ENCODE peak calls at places on chromosome 9, in ten cellular contexts. U is thoracic aorta; F is Karpas-422; P is CD4-positive, alpha-beta T cell; G is A673; S is Panc1; Q is sigmoid colon; L is RWPE1; M is SK-N-SH; B is stomach. J is an unnamed sample.

GRCh38 chr9:80285325-80285724 is 713.6 kb downstream of the TLE4 start:
- DNase-seq in P (no peak), U (no peak), Q (no peak), B (no peak), F (no peak), G (peak), S (no peak), L (peak), M (peak), J (no peak)

GRCh38 chr9:129569506-129570449 is 51.1 kb downstream of the C9orf50 start:
- DNase-seq in M (peak), P (no peak), F (peak), S (no peak), Q (no peak), B (peak), U (no peak), G (peak), L (no peak), J (no peak)

GRCh38 chr9:101737705-101738565 is 512 bp downstream of the GRIN3A start:
- DNase-seq in P (no peak), U (no peak), L (peak), M (peak), G (peak), F (no peak), Q (no peak), S (no peak), B (no peak), J (no peak)

GRCh38 chr9:95102001-95102433 is 215.5 kb downstream of the FANCC start:
- DNase-seq in G (no peak), Q (no peak), U (no peak), B (no peak), M (no peak), L (peak), P (no peak), F (no peak), S (no peak), J (peak)

GRCh38 chr9:75132244-75132643 is 43.9 kb downstream of the OSTF1 start:
- DNase-seq in B (no peak), S (no peak), M (no peak), F (no peak), G (no peak), Q (no peak), L (no peak), P (no peak), U (no peak), J (no peak)

GRCh38 chr9:74742792-74743389 is 144.8 kb downstream of the TRPM6 start:
- DNase-seq in P (no peak), S (no peak), M (peak), L (peak), B (no peak), U (no peak), G (peak), Q (no peak), F (peak), J (no peak)

GRCh38 chr9:98951967-98952366 is 8.3 kb downstream of the COL15A1 start:
- DNase-seq in G (no peak), U (no peak), M (no peak), B (no peak), F (no peak), L (no peak), P (no peak), S (no peak), Q (no peak), J (no peak)

GRCh38 chr9:97861148-97861475 is 8.1 kb downstream of the FOXE1 start:
- DNase-seq in G (no peak), P (no peak), M (no peak), B (no peak), S (no peak), Q (no peak), U (no peak), F (no peak), L (no peak), J (no peak)

GRCh38 chr9:94870793-94871558 is 144.5 kb downstream of the AOPEP start:
- DNase-seq in F (no peak), P (peak), M (no peak), B (no peak), L (peak), G (no peak), S (no peak), Q (no peak), U (no peak), J (no peak)

GRCh38 chr9:83011611-83012010 is 51.3 kb downstream of the RASEF start:
- DNase-seq in P (no peak), B (no peak), S (no peak), M (no peak), G (no peak), F (peak), Q (no peak), U (no peak), L (no peak), J (no peak)

GRCh38 chr9:127123239-127123935 is 952 bp upstream of the ANGPTL2 start:
- DNase-seq in Q (peak), M (no peak), G (no peak), S (no peak), U (no peak), L (no peak), F (no peak), B (peak), P (no peak), J (no peak)

GRCh38 chr9:132163457-132163875 is 1.6 kb downstream of the NTNG2 start:
- DNase-seq in L (no peak), U (no peak), S (no peak), M (peak), F (no peak), B (no peak), P (no peak), Q (no peak), G (no peak), J (no peak)

GRCh38 chr9:132192728-132193127 is 30.9 kb downstream of the NTNG2 start:
- DNase-seq in Q (no peak), B (no peak), F (no peak), L (no peak), G (no peak), M (no peak), P (no peak), S (no peak), U (no peak), J (peak)

GRCh38 chr9:93549636-93550035 is 26.7 kb upstream of the PHF2 start:
- DNase-seq in G (no peak), U (no peak), M (no peak), P (no peak), L (no peak), Q (no peak), S (no peak), B (no peak), F (no peak), J (no peak)

GRCh38 chr9:2418619-2419018 is 203.0 kb upstream of the VLDLR start:
- DNase-seq in U (no peak), S (no peak), M (no peak), Q (no peak), B (no peak), G (peak), L (no peak), F (no peak), P (no peak), J (no peak)

GRCh38 chr9:90830977-90831376 is 29.4 kb downstream of the SYK start:
- DNase-seq in F (peak), Q (no peak), L (no peak), P (no peak), G (no peak), M (no peak), B (no peak), U (no peak), S (no peak), J (no peak)

GRCh38 chr9:4491621-4491975 is 1.3 kb downstream of the SLC1A1 start:
- DNase-seq in U (no peak), G (no peak), B (peak), P (no peak), L (no peak), M (no peak), S (no peak), Q (no peak), F (no peak), J (no peak)

GRCh38 chr9:70406446-70406862 is 8.0 kb downstream of the KLF9 start:
- DNase-seq in F (no peak), M (no peak), P (no peak), B (no peak), G (no peak), U (no peak), Q (peak), L (no peak), S (no peak), J (peak)

GRCh38 chr9:133880136-133880535 is 112.0 kb downstream of the VAV2 start:
- DNase-seq in M (no peak), G (no peak), B (no peak), P (no peak), S (no peak), L (no peak), Q (no peak), F (no peak), U (no peak), J (no peak)

GRCh38 chr9:15612962-15613361 is 60.1 kb downstream of the CCDC171 start:
- DNase-seq in U (no peak), B (no peak), G (no peak), S (no peak), L (no peak), F (no peak), M (no peak), P (no peak), Q (no peak), J (no peak)

GRCh38 chr9:91253488-91253887 is 108.2 kb downstream of the AUH start:
- DNase-seq in F (peak), G (no peak), B (no peak), P (no peak), M (no peak), L (peak), U (no peak), Q (no peak), S (no peak), J (no peak)

GRCh38 chr9:129602598-129603415 is 18.1 kb downstream of the C9orf50 start:
- DNase-seq in F (no peak), L (no peak), M (no peak), Q (no peak), P (no peak), G (peak), U (no peak), B (no peak), S (no peak), J (no peak)

GRCh38 chr9:84397822-84398221 is 57.3 kb upstream of the SLC28A3 start:
- DNase-seq in U (no peak), L (peak), G (peak), Q (no peak), P (no peak), B (no peak), S (no peak), F (peak), M (no peak), J (no peak)

GRCh38 chr9:135701067-135701967 is 668 bp upstream of the KCNT1 start:
- DNase-seq in S (no peak), G (no peak), U (no peak), B (no peak), Q (no peak), L (no peak), P (no peak), F (no peak), M (peak), J (no peak)

GRCh38 chr9:75851917-75852316 is 38.6 kb upstream of the PCSK5 start:
- DNase-seq in Q (no peak), B (no peak), G (no peak), F (no peak), M (no peak), S (no peak), L (no peak), U (no peak), P (no peak), J (no peak)

GRCh38 chr9:112168197-112168596 is 6.9 kb downstream of the SUSD1 start:
- DNase-seq in U (no peak), B (no peak), G (no peak), F (peak), L (no peak), M (no peak), Q (no peak), S (no peak), P (no peak), J (no peak)

GRCh38 chr9:27352457-27353188 is 55.7 kb upstream of the EQTN start:
- DNase-seq in P (no peak), U (no peak), F (no peak), L (no peak), S (no peak), G (no peak), M (no peak), B (no peak), Q (no peak), J (no peak)

GRCh38 chr9:34590376-34591090 is 1.0 kb upstream of the CNTFR start:
- DNase-seq in U (no peak), P (no peak), B (no peak), M (no peak), G (peak), Q (peak), F (no peak), L (no peak), S (no peak), J (no peak)

GRCh38 chr9:17906204-17906840 is 327.5 kb downstream of the SH3GL2 start:
- DNase-seq in U (peak), M (peak), S (no peak), P (no peak), F (no peak), L (no peak), Q (peak), G (no peak), B (peak), J (no peak)

GRCh38 chr9:94623253-94623652 is 16.1 kb downstream of the FBP1 start:
- DNase-seq in S (no peak), F (peak), B (peak), P (no peak), M (peak), Q (no peak), L (peak), G (peak), U (no peak), J (no peak)

GRCh38 chr9:1100945-1101344 is 50.8 kb downstream of the DMRT2 start:
- DNase-seq in G (peak), F (peak), S (no peak), U (no peak), L (no peak), P (no peak), M (peak), Q (no peak), B (peak), J (no peak)

GRCh38 chr9:129412814-129413536 is 207.9 kb downstream of the C9orf50 start:
- DNase-seq in M (peak), U (peak), G (peak), P (peak), B (peak), S (peak), F (no peak), L (no peak), Q (peak), J (peak)

GRCh38 chr9:121324755-121325154 is 45.3 kb downstream of the STOM start:
- DNase-seq in B (no peak), G (no peak), Q (no peak), U (no peak), M (no peak), L (no peak), P (no peak), F (no peak), S (no peak), J (no peak)

GRCh38 chr9:121326924-121327613 is 43.0 kb downstream of the STOM start:
- DNase-seq in M (no peak), B (no peak), S (no peak), Q (peak), G (no peak), P (no peak), U (no peak), F (no peak), L (no peak), J (no peak)

GRCh38 chr9:121325387-121325786 is 44.7 kb downstream of the STOM start:
- DNase-seq in B (no peak), G (no peak), U (no peak), F (no peak), M (no peak), L (no peak), S (no peak), Q (no peak), P (no peak), J (no peak)

GRCh38 chr9:121324316-121324715 is 45.7 kb downstream of the STOM start:
- DNase-seq in U (no peak), B (no peak), G (no peak), P (no peak), F (peak), Q (peak), L (no peak), M (no peak), S (no peak), J (no peak)

GRCh38 chr9:121326130-121326838 is 43.8 kb downstream of the STOM start:
- DNase-seq in G (peak), F (no peak), S (no peak), Q (peak), L (no peak), B (peak), M (no peak), U (peak), P (no peak), J (no peak)
- H3K27ac ChIP-seq in G (no peak), F (no peak), S (no peak), Q (peak), L (peak), B (peak), M (no peak), U (peak), P (no peak), J (peak)

GRCh38 chr9:105117111-105117682 is 127.3 kb upstream of the SLC44A1 start:
- DNase-seq in M (no peak), S (no peak), F (no peak), Q (no peak), P (no peak), B (no peak), L (no peak), U (no peak), G (no peak), J (no peak)

GRCh38 chr9:105118646-105119045 is 125.8 kb upstream of the SLC44A1 start:
- DNase-seq in F (no peak), M (no peak), L (no peak), B (no peak), G (no peak), U (no peak), P (no peak), Q (no peak), S (no peak), J (no peak)

GRCh38 chr9:105114956-105115728 is 129.3 kb upstream of the SLC44A1 start:
- DNase-seq in S (no peak), U (no peak), F (no peak), Q (peak), P (no peak), L (no peak), M (no peak), B (peak), G (no peak), J (no peak)

GRCh38 chr9:105116047-105116868 is 128.2 kb upstream of the SLC44A1 start:
- DNase-seq in P (no peak), B (no peak), Q (no peak), F (no peak), L (no peak), U (no peak), G (no peak), M (no peak), S (no peak), J (no peak)

DNA sequence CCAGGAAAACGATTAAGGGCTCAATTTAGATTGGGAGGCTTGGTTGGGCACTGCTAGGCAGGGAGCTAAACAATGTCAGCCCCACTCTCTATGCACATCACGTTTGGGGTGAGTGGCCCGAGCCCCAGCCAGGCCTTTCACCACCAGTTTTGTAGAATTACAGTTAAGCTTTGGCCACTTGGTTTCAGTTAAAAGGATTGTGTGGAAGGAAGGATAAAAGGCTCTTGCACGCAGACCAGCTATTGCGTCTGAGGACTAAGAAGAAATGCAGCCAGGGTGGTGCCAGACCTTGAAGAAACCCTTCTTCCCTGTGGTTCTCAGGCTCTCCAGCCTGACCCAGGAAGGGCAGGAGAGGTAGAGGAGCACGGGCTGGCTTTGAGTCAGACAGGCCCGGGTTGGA is 125.3 kb upstream of the SLC44A1 start:
- DNase-seq in U (no peak), B (no peak), S (no peak), F (no peak), L (no peak), G (no peak), M (no peak), P (no peak), Q (no peak), J (no peak)
- H3K27ac ChIP-seq in U (no peak), B (peak), S (no peak), F (no peak), L (no peak), G (no peak), M (no peak), P (no peak), Q (peak), J (no peak)

GRCh38 chr9:19988281-19988680 is 199.4 kb upstream of the SLC24A2 start:
- DNase-seq in Q (no peak), M (no peak), G (no peak), L (no peak), F (no peak), U (no peak), P (no peak), B (no peak), S (no peak), J (no peak)
- H3K27ac ChIP-seq in Q (no peak), M (no peak), G (no peak), L (no peak), F (no peak), U (no peak), P (no peak), B (no peak), S (no peak), J (no peak)

DNA sequence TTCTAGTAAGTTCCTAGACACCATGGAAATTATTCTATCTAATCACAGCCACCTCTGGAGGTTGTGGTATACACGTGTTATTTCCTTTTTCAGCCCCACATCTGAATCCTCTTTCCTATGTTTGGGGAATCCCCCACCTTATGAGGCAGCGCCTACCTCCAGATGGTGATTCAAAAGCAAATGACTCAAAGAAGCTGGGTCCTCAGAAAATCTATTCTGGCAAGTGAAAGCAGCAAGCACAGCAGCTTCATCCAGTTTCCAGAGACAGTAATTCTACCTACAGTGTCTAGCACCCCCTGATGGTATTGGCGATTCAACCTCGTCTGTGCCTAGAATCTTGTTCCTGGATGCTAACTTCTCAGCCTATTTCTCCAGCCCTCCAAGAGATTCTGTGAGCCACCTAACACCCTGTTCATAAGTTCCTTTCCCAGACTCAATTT is 43.0 kb downstream of the STRBP start:
- DNase-seq in M (peak), P (peak), B (no peak), Q (no peak), S (peak), U (no peak), G (peak), L (peak), F (peak), J (no peak)
- H3K27ac ChIP-seq in M (no peak), P (no peak), B (no peak), Q (no peak), S (no peak), U (no peak), G (no peak), L (no peak), F (peak), J (no peak)

DNA sequence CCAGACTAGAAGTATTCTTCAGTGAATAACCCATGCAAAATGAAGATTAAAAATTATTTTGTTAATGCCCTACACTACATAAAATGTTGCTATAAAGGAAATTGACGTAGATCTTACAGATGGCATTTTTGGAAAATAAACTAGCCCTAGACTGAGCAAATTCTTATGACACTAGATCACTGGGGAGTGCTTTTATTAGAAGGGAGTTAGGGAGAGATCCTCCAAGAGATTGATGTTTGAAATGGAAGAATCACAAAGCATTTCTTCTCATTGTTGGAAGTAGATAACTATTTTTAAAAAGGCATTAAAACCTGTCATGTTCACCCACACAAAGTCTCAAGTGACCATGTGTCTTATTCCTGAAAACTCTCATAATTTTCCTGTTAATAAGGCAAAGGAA is 351.1 kb upstream of the TLE4 start:
- DNase-seq in G (no peak), P (no peak), U (no peak), B (no peak), L (no peak), S (no peak), F (no peak), Q (no peak), M (no peak), J (no peak)
- H3K27ac ChIP-seq in G (no peak), P (no peak), U (no peak), B (no peak), L (no peak), S (no peak), F (no peak), Q (no peak), M (peak), J (no peak)

DNA sequence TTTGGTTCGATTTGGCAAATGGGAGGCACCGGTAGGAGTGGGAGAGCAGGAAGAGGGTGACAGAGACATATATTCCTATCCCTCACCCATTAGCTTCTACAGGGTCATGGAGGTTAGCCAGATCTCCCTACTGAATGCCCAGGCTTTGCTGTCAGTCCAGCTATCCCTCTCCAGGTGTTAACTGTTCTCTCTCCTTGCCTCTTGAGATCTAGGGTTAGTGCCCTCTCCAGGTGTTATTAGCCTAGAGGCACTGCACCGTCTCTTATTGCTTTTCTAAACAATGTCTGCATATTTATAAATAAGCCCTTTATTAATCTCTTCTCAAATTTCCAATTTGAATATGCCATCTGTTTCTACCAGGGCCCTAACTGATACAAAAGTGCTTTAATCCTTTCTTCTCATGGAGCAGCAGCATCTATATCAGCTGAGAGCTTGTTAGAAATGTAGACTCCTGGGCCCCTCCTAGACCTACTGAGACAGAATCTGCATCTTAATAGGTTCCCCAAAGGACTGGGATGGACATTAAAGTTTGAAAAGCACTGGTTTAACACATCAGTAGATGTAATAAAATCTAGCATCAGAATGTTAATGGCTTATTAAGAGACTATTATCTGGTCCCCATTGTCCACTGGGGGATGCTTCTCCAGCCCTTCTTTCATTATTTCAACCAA is 322.5 kb upstream of the SLC24A2 start:
- DNase-seq in P (no peak), F (no peak), Q (no peak), L (no peak), M (no peak), S (no peak), B (no peak), G (no peak), U (no peak), J (no peak)
- H3K27ac ChIP-seq in P (no peak), F (no peak), Q (no peak), L (no peak), M (no peak), S (no peak), B (no peak), G (no peak), U (no peak), J (no peak)